ENCODE peak calls at places on chromosomes 12 and 14, in ten cellular contexts. Q is IMR-90; Y is stimulated activated CD4-positive, alpha-beta T cell treated with anti-CD3 and anti-CD28 coated beads, Interleukin-15, amount 100 ng/mL, for 1 hour; I is A549; E is endothelial cell; M is activated CD4-positive, alpha-beta T cell treated with anti-CD3 and anti-CD28 coated beads, Interleukin-2, amount 10 ng/mL, durations not matched to agents 7 days and 5 days; N is foreskin keratinocyte; R is HuH-7.5; T is GM19239; A is NCI-H748 treated with DMSO at 0.1 percent for 48 hours. K is an unnamed sample.
A peak's percentile ranks its signal among the peaks of the same experiment; 100 is the strongest.

GRCh38 chr12:96431067-96431466 is 30.8 kb upstream of the CDK17 start:
- DNase-seq in Q (no peak), Y (no peak), I (no peak), E (no peak), M (no peak), N (peak; percentile 60), R (no peak), T (no peak), A (no peak), K (no peak)

GRCh38 chr14:101500681-101501080 is 60.6 kb upstream of the DIO3 start:
- DNase-seq in Q (no peak), Y (no peak), I (no peak), E (no peak), M (no peak), N (no peak), R (no peak), T (no peak), A (no peak), K (no peak)

GRCh38 chr14:62017651-62018230 is 255.5 kb downstream of the SNAPC1 start:
- DNase-seq in Q (no peak), Y (no peak), I (no peak), E (no peak), M (no peak), N (peak; percentile 59), R (no peak), T (no peak), A (no peak), K (no peak)

GRCh38 chr12:19031032-19031431 is 98.5 kb upstream of the PLEKHA5 start:
- DNase-seq in Q (peak; percentile 85), Y (no peak), I (peak; percentile 49), E (no peak), M (no peak), N (peak; percentile 94), R (no peak), T (no peak), A (no peak), K (no peak)

GRCh38 chr14:101068293-101068957 is 164.9 kb upstream of the RTL1 start:
- DNase-seq in Q (no peak), Y (no peak), I (no peak), E (no peak), M (no peak), N (no peak), R (no peak), T (no peak), A (no peak), K (no peak)

GRCh38 chr14:96741151-96741977 is 55.8 kb upstream of the VRK1 start:
- DNase-seq in Q (peak; percentile 15), Y (peak; percentile 68), I (peak; percentile 39), E (peak; percentile 86), M (peak; percentile 75), N (peak; percentile 17), R (peak; percentile 52), T (peak; percentile 72), A (peak; percentile 77), K (peak; percentile 66)

GRCh38 chr12:110039085-110039807 is 9.1 kb downstream of the C12orf76 start:
- DNase-seq in Q (peak; percentile 98), Y (no peak), I (peak; percentile 98), E (peak; percentile 10), M (peak; percentile 47), N (peak; percentile 91), R (peak; percentile 63), T (no peak), A (no peak), K (no peak)

GRCh38 chr14:94375552-94376107 is 12.8 kb downstream of the SERPINA1 start:
- DNase-seq in Q (no peak), Y (no peak), I (no peak), E (no peak), M (no peak), N (no peak), R (no peak), T (no peak), A (no peak), K (no peak)

GRCh38 chr14:89640141-89640540 is 223.1 kb upstream of the FOXN3 start:
- DNase-seq in Q (peak; percentile 83), Y (no peak), I (no peak), E (no peak), M (no peak), N (no peak), R (no peak), T (no peak), A (no peak), K (no peak)

GRCh38 chr12:1629338-1630080 is 478 bp downstream of the WNT5B start:
- DNase-seq in Q (no peak), Y (no peak), I (no peak), E (peak; percentile 12), M (no peak), N (no peak), R (peak; percentile 63), T (no peak), A (no peak), K (no peak)

GRCh38 chr14:84546236-84546635 is 983.7 kb upstream of the FLRT2 start:
- DNase-seq in Q (no peak), Y (no peak), I (no peak), E (no peak), M (no peak), N (no peak), R (no peak), T (no peak), A (no peak), K (no peak)

GRCh38 chr12:96343347-96343954 is 56.8 kb downstream of the CDK17 start:
- DNase-seq in Q (peak; percentile 22), Y (no peak), I (no peak), E (no peak), M (peak; percentile 33), N (no peak), R (no peak), T (no peak), A (no peak), K (no peak)

GRCh38 chr14:99792551-99793212 is 531 bp upstream of the EML1 start:
- DNase-seq in Q (peak; percentile 20), Y (no peak), I (peak; percentile 16), E (peak; percentile 16), M (no peak), N (no peak), R (no peak), T (no peak), A (no peak), K (no peak)

GRCh38 chr12:16531623-16532022 is 74.3 kb downstream of the LMO3 start:
- DNase-seq in Q (no peak), Y (no peak), I (no peak), E (no peak), M (no peak), N (peak; percentile 37), R (no peak), T (no peak), A (peak; percentile 93), K (no peak)

GRCh38 chr12:3233813-3234212 is 156.6 kb downstream of the TSPAN9 start:
- DNase-seq in Q (no peak), Y (no peak), I (no peak), E (no peak), M (no peak), N (no peak), R (no peak), T (no peak), A (no peak), K (no peak)

GRCh38 chr12:22163594-22163993 is 117.6 kb downstream of the CMAS start:
- DNase-seq in Q (no peak), Y (no peak), I (no peak), E (no peak), M (peak; percentile 8), N (no peak), R (no peak), T (no peak), A (no peak), K (no peak)

GRCh38 chr12:19778111-19778688 is 338.9 kb downstream of the AEBP2 start:
- DNase-seq in Q (peak; percentile 56), Y (no peak), I (no peak), E (no peak), M (no peak), N (peak; percentile 10), R (no peak), T (no peak), A (no peak), K (no peak)

GRCh38 chr14:54773171-54774006 is 129.2 kb downstream of the GCH1 start:
- DNase-seq in Q (peak; percentile 100), Y (peak; percentile 42), I (peak; percentile 97), E (peak; percentile 74), M (peak; percentile 86), N (peak; percentile 100), R (peak; percentile 94), T (peak; percentile 70), A (peak; percentile 50), K (peak; percentile 66)

GRCh38 chr12:108594-108993 is 42.0 kb downstream of the IQSEC3 start:
- DNase-seq in Q (no peak), Y (no peak), I (no peak), E (no peak), M (no peak), N (no peak), R (no peak), T (no peak), A (no peak), K (no peak)

GRCh38 chr14:102659797-102660196 is 67.3 kb downstream of the RCOR1 start:
- DNase-seq in Q (peak; percentile 75), Y (no peak), I (peak; percentile 19), E (no peak), M (no peak), N (peak; percentile 38), R (no peak), T (no peak), A (no peak), K (no peak)

GRCh38 chr12:60387356-60387755 is 791.5 kb downstream of the SLC16A7 start:
- DNase-seq in Q (no peak), Y (no peak), I (no peak), E (no peak), M (no peak), N (no peak), R (no peak), T (no peak), A (no peak), K (no peak)

GRCh38 chr14:78933948-78934524 is 763.9 kb downstream of the NRXN3 start:
- DNase-seq in Q (peak; percentile 49), Y (no peak), I (peak; percentile 42), E (peak; percentile 19), M (no peak), N (no peak), R (peak; percentile 12), T (no peak), A (peak; percentile 10), K (peak; percentile 24)

GRCh38 chr14:45038865-45039264 is 45.1 kb upstream of the PRPF39 start:
- DNase-seq in Q (no peak), Y (no peak), I (peak; percentile 8), E (no peak), M (no peak), N (no peak), R (no peak), T (no peak), A (no peak), K (no peak)

GRCh38 chr14:76546426-76547221 is 170.7 kb downstream of the ESRRB start:
- DNase-seq in Q (no peak), Y (no peak), I (peak; percentile 50), E (peak; percentile 75), M (peak; percentile 10), N (peak; percentile 83), R (peak; percentile 27), T (peak; percentile 19), A (peak; percentile 37), K (peak; percentile 36)

K was measured in D721Med.